ENCODE peak calls at places on chromosomes 3 and 15, in seven cellular contexts. V is astrocyte of the cerebellum, D is iPS DF 6.9, T is heart left ventricle, K is fibroblast of the aortic adventitia, G is AG10803, L is NB4. N is an unnamed sample.

GRCh38 chr3:55775366-55775765 is 288.3 kb upstream of the WNT5A start:
- DNase-seq in V (no peak), D (no peak), T (no peak), K (no peak), G (no peak), L (no peak), N (no peak)

GRCh38 chr3:14595561-14595960 is 55.4 kb upstream of the GRIP2 start:
- DNase-seq in V (no peak), D (no peak), T (no peak), K (no peak), G (no peak), L (no peak), N (no peak)

GRCh38 chr15:34206016-34206415 is 3.9 kb downstream of the KATNBL1 start:
- DNase-seq in V (no peak), D (no peak), T (no peak), K (no peak), G (no peak), L (no peak), N (no peak)

GRCh38 chr15:76964157-76964556 is 30.8 kb upstream of the PSTPIP1 start:
- DNase-seq in V (no peak), D (no peak), T (no peak), K (no peak), G (no peak), L (no peak), N (no peak)

GRCh38 chr15:63918317-63918672 is 84.5 kb upstream of the HERC1 start:
- DNase-seq in V (no peak), D (no peak), T (no peak), K (no peak), G (no peak), L (no peak), N (no peak)

GRCh38 chr15:56249080-56249479 is 5.4 kb upstream of the RFX7 start:
- DNase-seq in V (peak), D (no peak), T (no peak), K (peak), G (peak), L (peak), N (peak)

GRCh38 chr3:60461199-60461598 is 790.1 kb downstream of the FHIT start:
- DNase-seq in V (no peak), D (no peak), T (no peak), K (no peak), G (no peak), L (no peak), N (no peak)

GRCh38 chr15:35583863-35584528 is 38.0 kb upstream of the DPH6 start:
- DNase-seq in V (no peak), D (no peak), T (no peak), K (peak), G (peak), L (no peak), N (no peak)

GRCh38 chr3:126915015-126915414 is 67.9 kb upstream of the PLXNA1 start:
- DNase-seq in V (no peak), D (no peak), T (no peak), K (no peak), G (no peak), L (no peak), N (no peak)

GRCh38 chr3:39146611-39147373 is 6.6 kb downstream of the CSRNP1 start:
- DNase-seq in V (peak), D (no peak), T (peak), K (peak), G (peak), L (peak), N (peak)

GRCh38 chr3:39144748-39145380 is 8.5 kb downstream of the CSRNP1 start:
- DNase-seq in V (no peak), D (no peak), T (no peak), K (no peak), G (no peak), L (no peak), N (no peak)

GRCh38 chr3:39147711-39148115 is 5.7 kb downstream of the CSRNP1 start:
- DNase-seq in V (no peak), D (no peak), T (peak), K (no peak), G (peak), L (peak), N (peak)

GRCh38 chr3:39147374-39147709 is 6.0 kb downstream of the CSRNP1 start:
- DNase-seq in V (no peak), D (no peak), T (no peak), K (no peak), G (no peak), L (no peak), N (no peak)

GRCh38 chr3:39146083-39146501 is 7.3 kb downstream of the CSRNP1 start:
- DNase-seq in V (no peak), D (no peak), T (peak), K (no peak), G (peak), L (no peak), N (no peak)
- H3K4me3 ChIP-seq in V (no peak), D (no peak), T (no peak), K (no peak), G (no peak), L (no peak), N (no peak)

DNA sequence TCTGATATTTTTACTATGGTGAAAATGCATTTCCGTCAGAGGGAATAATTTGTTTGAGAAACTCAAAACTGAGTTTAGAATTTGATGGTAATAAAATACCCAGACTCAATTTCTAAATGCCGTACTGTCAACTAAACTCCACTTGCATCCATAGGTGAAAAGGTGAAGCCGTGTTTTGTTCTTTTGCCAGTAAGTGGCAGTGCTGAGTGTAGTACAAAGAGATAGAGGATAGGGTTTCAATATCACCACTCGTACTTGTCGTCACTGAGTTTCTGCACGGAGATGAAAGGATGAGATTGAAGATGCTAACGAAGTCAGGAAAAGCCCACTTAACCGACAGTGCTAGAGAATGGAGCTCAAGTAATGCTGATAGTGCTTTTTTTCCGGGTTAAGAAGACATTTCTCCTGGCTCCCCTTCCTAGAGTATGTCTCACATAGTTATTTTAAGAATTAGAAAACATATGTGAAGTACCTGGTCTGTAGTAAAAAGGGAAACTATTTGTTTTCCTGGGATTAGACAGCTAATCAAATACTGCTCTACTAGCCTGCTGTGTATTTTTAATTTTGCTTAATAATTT is 345.1 kb downstream of the IL5RA start:
- DNase-seq in V (no peak), D (peak), T (no peak), K (no peak), G (no peak), L (peak), N (no peak)
- H3K4me3 ChIP-seq in V (no peak), D (no peak), T (no peak), K (no peak), G (no peak), L (no peak), N (no peak)

GRCh38 chr3:41808618-41809017 is 153.3 kb downstream of the ULK4 start:
- DNase-seq in V (no peak), D (no peak), T (no peak), K (no peak), G (no peak), L (no peak), N (no peak)

GRCh38 chr3:41808152-41808551 is 153.8 kb downstream of the ULK4 start:
- DNase-seq in V (peak), D (no peak), T (no peak), K (peak), G (peak), L (no peak), N (peak)
- H3K4me3 ChIP-seq in V (no peak), D (no peak), T (no peak), K (no peak), G (no peak), L (no peak), N (no peak)

GRCh38 chr15:25690673-25691543 is 172.2 kb downstream of the ATP10A start:
- DNase-seq in V (peak), D (no peak), T (no peak), K (peak), G (peak), L (no peak), N (no peak)
- H3K4me3 ChIP-seq in V (no peak), D (no peak), T (no peak), K (no peak), G (peak), L (no peak), N (no peak)

GRCh38 chr3:69116162-69116561 is 6.2 kb downstream of the LMOD3 start:
- DNase-seq in V (no peak), D (no peak), T (no peak), K (no peak), G (no peak), L (no peak), N (no peak)

GRCh38 chr3:69118555-69118954 is 3.8 kb downstream of the LMOD3 start:
- DNase-seq in V (no peak), D (no peak), T (no peak), K (no peak), G (no peak), L (no peak), N (no peak)

GRCh38 chr3:69115731-69116130 is 6.7 kb downstream of the LMOD3 start:
- DNase-seq in V (no peak), D (no peak), T (no peak), K (peak), G (peak), L (no peak), N (peak)

GRCh38 chr3:69119138-69119537 is 3.3 kb downstream of the LMOD3 start:
- DNase-seq in V (no peak), D (no peak), T (no peak), K (no peak), G (no peak), L (no peak), N (no peak)

GRCh38 chr3:69116897-69117296 is 5.5 kb downstream of the LMOD3 start:
- DNase-seq in V (no peak), D (no peak), T (no peak), K (no peak), G (no peak), L (no peak), N (no peak)
- H3K4me3 ChIP-seq in V (no peak), D (no peak), T (no peak), K (no peak), G (no peak), L (no peak), N (no peak)

GRCh38 chr3:38002291-38002876 is 11.8 kb downstream of the VILL start:
- DNase-seq in V (no peak), D (no peak), T (no peak), K (no peak), G (no peak), L (no peak), N (no peak)

GRCh38 chr3:38002940-38003339 is 12.4 kb downstream of the VILL start:
- DNase-seq in V (no peak), D (no peak), T (no peak), K (no peak), G (no peak), L (no peak), N (no peak)

GRCh38 chr3:38004415-38005075 is 14.0 kb downstream of the VILL start:
- DNase-seq in V (peak), D (no peak), T (peak), K (peak), G (peak), L (peak), N (peak)

GRCh38 chr3:38003817-38004414 is 13.3 kb downstream of the VILL start:
- DNase-seq in V (no peak), D (no peak), T (peak), K (no peak), G (no peak), L (no peak), N (no peak)

GRCh38 chr3:38003371-38003816 is 12.8 kb downstream of the VILL start:
- DNase-seq in V (no peak), D (no peak), T (peak), K (peak), G (peak), L (peak), N (no peak)
- H3K4me3 ChIP-seq in V (no peak), D (no peak), T (no peak), K (no peak), G (no peak), L (no peak), N (no peak)

DNA sequence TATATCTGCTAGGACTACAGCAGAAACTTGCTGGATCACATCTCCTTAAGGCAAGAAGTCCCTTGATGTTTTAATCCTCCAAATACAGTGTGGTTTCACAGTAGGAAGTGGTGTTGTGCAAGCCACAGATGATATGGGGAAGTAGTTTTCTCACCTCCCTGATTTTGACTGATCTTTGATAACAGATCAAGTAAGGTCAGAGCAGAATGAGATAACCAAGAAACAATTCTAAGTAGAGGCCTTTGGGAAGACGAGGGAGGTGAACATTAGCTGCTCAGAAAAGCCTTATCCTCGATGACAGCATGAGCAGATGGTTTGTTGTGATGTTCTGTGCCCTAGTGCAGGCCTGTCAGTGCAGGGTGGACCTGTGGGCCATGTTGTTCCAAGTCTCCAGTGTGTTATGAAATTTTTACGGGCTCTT is 61.3 kb downstream of the RIOX2 start:
- DNase-seq in V (no peak), D (no peak), T (no peak), K (no peak), G (no peak), L (peak), N (no peak)
- H3K4me3 ChIP-seq in V (no peak), D (no peak), T (no peak), K (no peak), G (no peak), L (peak), N (no peak)

GRCh38 chr3:67558429-67558828 is 96.0 kb downstream of the SUCLG2 start:
- DNase-seq in V (peak), D (no peak), T (no peak), K (peak), G (peak), L (no peak), N (peak)

GRCh38 chr3:67564973-67565372 is 89.4 kb downstream of the SUCLG2 start:
- DNase-seq in V (no peak), D (no peak), T (no peak), K (no peak), G (no peak), L (no peak), N (no peak)

GRCh38 chr3:67559029-67559605 is 95.3 kb downstream of the SUCLG2 start:
- DNase-seq in V (no peak), D (no peak), T (no peak), K (no peak), G (no peak), L (no peak), N (no peak)

GRCh38 chr3:67564008-67564407 is 90.4 kb downstream of the SUCLG2 start:
- DNase-seq in V (no peak), D (no peak), T (no peak), K (peak), G (no peak), L (no peak), N (no peak)

DNA sequence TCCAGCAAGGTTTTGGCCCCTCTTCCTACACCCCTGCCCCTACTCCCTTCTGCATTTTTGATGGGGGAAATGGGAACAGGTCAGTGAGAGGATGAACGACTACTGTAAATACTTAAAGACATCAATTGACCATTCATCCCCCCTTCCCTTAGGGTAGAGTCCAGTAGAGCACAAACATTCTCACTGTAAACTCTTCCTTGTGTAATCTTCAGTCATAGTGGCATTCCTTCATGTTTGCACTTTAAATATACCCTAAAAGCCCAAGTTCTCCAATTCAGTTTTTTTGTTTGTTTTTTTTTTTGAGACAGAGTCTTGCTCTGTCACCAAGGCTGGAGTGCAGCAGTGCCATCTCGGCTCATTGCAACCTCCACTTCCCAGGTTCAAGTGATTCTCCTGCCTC is 92.4 kb downstream of the SUCLG2 start:
- DNase-seq in V (no peak), D (no peak), T (no peak), K (no peak), G (no peak), L (no peak), N (no peak)
- H3K4me3 ChIP-seq in V (no peak), D (no peak), T (no peak), K (no peak), G (no peak), L (no peak), N (no peak)

DNA sequence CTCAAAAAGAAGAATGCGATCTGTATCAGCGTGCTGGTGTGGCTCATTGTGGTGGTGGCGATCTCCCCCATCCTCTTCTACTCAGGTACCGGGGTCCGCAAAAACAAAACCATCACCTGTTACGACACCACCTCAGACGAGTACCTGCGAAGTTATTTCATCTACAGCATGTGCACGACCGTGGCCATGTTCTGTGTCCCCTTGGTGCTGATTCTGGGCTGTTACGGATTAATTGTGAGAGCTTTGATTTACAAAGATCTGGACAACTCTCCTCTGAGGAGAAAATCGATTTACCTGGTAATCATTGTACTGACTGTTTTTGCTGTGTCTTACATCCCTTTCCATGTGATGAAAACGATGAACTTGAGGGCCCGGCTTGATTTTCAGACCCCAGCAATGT is 1.3 kb downstream of the P2RY1 start:
- DNase-seq in V (no peak), D (no peak), T (no peak), K (no peak), G (no peak), L (no peak), N (no peak)
- H3K4me3 ChIP-seq in V (peak), D (peak), T (peak), K (no peak), G (no peak), L (no peak), N (no peak)

DNA sequence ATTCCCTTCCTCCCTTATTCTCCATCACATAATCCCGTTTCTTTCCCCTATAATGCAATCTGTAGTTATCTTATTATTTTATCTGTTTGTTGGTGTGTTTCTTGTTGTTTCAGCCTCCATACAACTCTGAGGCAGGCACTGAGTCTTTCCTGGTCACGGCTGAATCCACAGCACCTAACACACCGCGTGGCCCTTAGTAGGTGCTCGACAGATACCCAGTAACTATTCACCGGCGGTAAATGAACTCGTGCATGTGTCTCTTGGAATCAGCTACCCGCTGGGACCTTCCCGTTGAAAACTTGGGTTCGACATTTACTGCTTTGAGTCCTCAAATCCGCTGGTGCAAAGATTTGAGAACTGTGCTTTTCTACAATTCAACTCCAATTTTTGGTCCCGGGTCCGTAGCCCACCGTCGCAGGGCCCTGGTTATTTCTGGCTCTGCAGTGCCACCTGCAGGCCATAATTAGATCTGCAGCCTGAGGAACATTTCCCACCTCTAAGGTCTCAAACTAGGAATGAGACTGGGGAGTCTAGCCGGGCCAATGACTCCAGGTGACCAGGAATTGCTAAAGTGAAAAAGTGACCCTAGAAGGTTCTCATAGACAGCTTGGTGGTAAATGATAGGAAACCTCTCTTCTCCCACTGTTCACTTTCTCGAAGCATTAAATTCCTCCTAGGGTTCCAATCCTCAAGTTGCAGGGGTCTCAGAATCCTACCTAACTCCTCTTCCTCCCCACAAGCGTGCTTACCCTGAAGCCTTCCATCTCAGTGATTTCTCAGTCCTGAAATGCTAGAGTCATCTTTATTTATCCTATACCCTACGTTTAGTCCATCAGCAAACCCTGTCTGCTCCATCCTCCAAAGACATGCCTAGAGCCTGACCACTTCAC is 40.0 kb upstream of the TRH start:
- DNase-seq in V (peak), D (no peak), T (peak), K (peak), G (no peak), L (peak), N (peak)
- H3K4me3 ChIP-seq in V (no peak), D (no peak), T (no peak), K (peak), G (peak), L (no peak), N (peak)

N was measured in foreskin fibroblast.